ENCODE peak calls at places on chromosomes 2 and 18, in six cellular contexts. One of them, this sample, is unnamed.

GRCh38 chr2:64766841-64767669 is 113.3 kb upstream of the SERTAD2 start:
- DNase-seq in GM12878: no peak
- DNase-seq in H1: no peak
- DNase-seq in GM12891: no peak
- DNase-seq in K562: no peak
- DNase-seq in HepG2: no peak
- DNase-seq in this sample: no peak

GRCh38 chr2:20164061-20164733 is 60.7 kb downstream of the SDC1 start:
- DNase-seq in GM12878: no peak
- DNase-seq in H1: no peak
- DNase-seq in GM12891: no peak
- DNase-seq in K562: no peak
- DNase-seq in HepG2: no peak
- DNase-seq in this sample: no peak

GRCh38 chr18:57954928-57955327 is 89.1 kb upstream of the NEDD4L start:
- DNase-seq in GM12878: no peak
- DNase-seq in H1: no peak
- DNase-seq in GM12891: no peak
- DNase-seq in K562: no peak
- DNase-seq in HepG2: no peak
- DNase-seq in this sample: no peak

GRCh38 chr2:27638023-27638637 is 9.3 kb downstream of the GPN1 start:
- DNase-seq in GM12878: no peak
- DNase-seq in H1: no peak
- DNase-seq in GM12891: no peak
- DNase-seq in K562: no peak
- DNase-seq in HepG2: no peak
- DNase-seq in this sample: no peak

GRCh38 chr18:48319796-48320638 is 89.2 kb downstream of the ZBTB7C start:
- DNase-seq in GM12878: no peak
- DNase-seq in H1: no peak
- DNase-seq in GM12891: no peak
- DNase-seq in K562: no peak
- DNase-seq in HepG2: no peak
- DNase-seq in this sample: no peak

GRCh38 chr2:17869128-17869527 is 9.3 kb upstream of the KCNS3 start:
- DNase-seq in GM12878: no peak
- DNase-seq in H1: no peak
- DNase-seq in GM12891: no peak
- DNase-seq in K562: no peak
- DNase-seq in HepG2: no peak
- DNase-seq in this sample: no peak

GRCh38 chr18:73826098-73826497 is 321.5 kb downstream of the FBXO15 start:
- DNase-seq in GM12878: no peak
- DNase-seq in H1: no peak
- DNase-seq in GM12891: no peak
- DNase-seq in K562: no peak
- DNase-seq in HepG2: no peak
- DNase-seq in this sample: no peak

GRCh38 chr2:198165289-198165688 is 360.9 kb downstream of the PLCL1 start:
- DNase-seq in GM12878: no peak
- DNase-seq in H1: no peak
- DNase-seq in GM12891: no peak
- DNase-seq in K562: no peak
- DNase-seq in HepG2: no peak
- DNase-seq in this sample: no peak

GRCh38 chr2:179711375-179711774 is 150.0 kb downstream of the ZNF385B start:
- DNase-seq in GM12878: no peak
- DNase-seq in H1: no peak
- DNase-seq in GM12891: no peak
- DNase-seq in K562: no peak
- DNase-seq in HepG2: peak
- DNase-seq in this sample: no peak

GRCh38 chr18:23902396-23902795 is 112.2 kb upstream of the TTC39C start:
- DNase-seq in GM12878: no peak
- DNase-seq in H1: no peak
- DNase-seq in GM12891: no peak
- DNase-seq in K562: no peak
- DNase-seq in HepG2: no peak
- DNase-seq in this sample: no peak

GRCh38 chr2:45943231-45944044 is 292.0 kb downstream of the PRKCE start:
- DNase-seq in GM12878: no peak
- DNase-seq in H1: no peak
- DNase-seq in GM12891: no peak
- DNase-seq in K562: no peak
- DNase-seq in HepG2: no peak
- DNase-seq in this sample: no peak

GRCh38 chr2:229223107-229223506 is 48.0 kb downstream of the PID1 start:
- DNase-seq in GM12878: no peak
- DNase-seq in H1: no peak
- DNase-seq in GM12891: no peak
- DNase-seq in K562: no peak
- DNase-seq in HepG2: no peak
- DNase-seq in this sample: no peak

GRCh38 chr2:54655051-54655809 is 68.2 kb upstream of the EML6 start:
- DNase-seq in GM12878: no peak
- DNase-seq in H1: no peak
- DNase-seq in GM12891: no peak
- DNase-seq in K562: no peak
- DNase-seq in HepG2: no peak
- DNase-seq in this sample: no peak

GRCh38 chr2:4979127-4979526 is 713.1 kb upstream of the SOX11 start:
- DNase-seq in GM12878: no peak
- DNase-seq in H1: no peak
- DNase-seq in GM12891: no peak
- DNase-seq in K562: no peak
- DNase-seq in HepG2: no peak
- DNase-seq in this sample: no peak

GRCh38 chr18:45962461-45962860 is 4.7 kb downstream of the EPG5 start:
- DNase-seq in GM12878: peak
- DNase-seq in H1: no peak
- DNase-seq in GM12891: no peak
- DNase-seq in K562: no peak
- DNase-seq in HepG2: peak
- DNase-seq in this sample: no peak

GRCh38 chr18:22347624-22348511 is 69.8 kb downstream of the CTAGE1 start:
- DNase-seq in GM12878: no peak
- DNase-seq in H1: peak
- DNase-seq in GM12891: no peak
- DNase-seq in K562: no peak
- DNase-seq in HepG2: no peak
- DNase-seq in this sample: no peak

GRCh38 chr2:69253033-69253535 is 133.9 kb downstream of the GFPT1 start:
- DNase-seq in GM12878: no peak
- DNase-seq in H1: no peak
- DNase-seq in GM12891: no peak
- DNase-seq in K562: no peak
- DNase-seq in HepG2: no peak
- DNase-seq in this sample: no peak

GRCh38 chr2:74862268-74862964 is 28.5 kb downstream of the HK2 start:
- DNase-seq in GM12878: no peak
- DNase-seq in H1: no peak
- DNase-seq in GM12891: no peak
- DNase-seq in K562: peak
- DNase-seq in HepG2: no peak
- DNase-seq in this sample: no peak

GRCh38 chr2:98772531-98772930 is 41.6 kb upstream of the MGAT4A start:
- DNase-seq in GM12878: no peak
- DNase-seq in H1: no peak
- DNase-seq in GM12891: no peak
- DNase-seq in K562: no peak
- DNase-seq in HepG2: no peak
- DNase-seq in this sample: no peak

GRCh38 chr2:100104718-100105677 is 37.4 kb downstream of the AFF3 start:
- DNase-seq in GM12878: no peak
- DNase-seq in H1: peak
- DNase-seq in GM12891: peak
- DNase-seq in K562: no peak
- DNase-seq in HepG2: no peak
- DNase-seq in this sample: peak

GRCh38 chr2:164689020-164689419 is 67.7 kb upstream of the GRB14 start:
- DNase-seq in GM12878: no peak
- DNase-seq in H1: no peak
- DNase-seq in GM12891: no peak
- DNase-seq in K562: no peak
- DNase-seq in HepG2: no peak
- DNase-seq in this sample: no peak

GRCh38 chr2:185381631-185382030 is 357.0 kb upstream of the FSIP2 start:
- DNase-seq in GM12878: no peak
- DNase-seq in H1: no peak
- DNase-seq in GM12891: no peak
- DNase-seq in K562: no peak
- DNase-seq in HepG2: no peak
- DNase-seq in this sample: no peak

GRCh38 chr2:10343658-10344057 is 41.0 kb downstream of the HPCAL1 start:
- DNase-seq in GM12878: no peak
- DNase-seq in H1: no peak
- DNase-seq in GM12891: no peak
- DNase-seq in K562: no peak
- DNase-seq in HepG2: no peak
- DNase-seq in this sample: no peak

GRCh38 chr18:62716679-62717058 is 1.3 kb downstream of the PHLPP1 start:
- DNase-seq in GM12878: no peak
- DNase-seq in H1: peak
- DNase-seq in GM12891: peak
- DNase-seq in K562: peak
- DNase-seq in HepG2: no peak
- DNase-seq in this sample: peak

GRCh38 chr2:33777791-33778190 is 178.7 kb upstream of the FAM98A start:
- DNase-seq in GM12878: no peak
- DNase-seq in H1: no peak
- DNase-seq in GM12891: no peak
- DNase-seq in K562: no peak
- DNase-seq in HepG2: no peak
- DNase-seq in this sample: no peak
- TF ChIP-seq TAF1 in GM12878: no peak
- TF ChIP-seq TAF1 in H1: no peak
- TF ChIP-seq TAF1 in GM12891: no peak
- TF ChIP-seq TAF1 in K562: no peak
- TF ChIP-seq TAF1 in HepG2: no peak
- TF ChIP-seq TAF1 in this sample: no peak

GRCh38 chr2:231146656-231147055 is 21.8 kb upstream of the HTR2B start:
- DNase-seq in GM12878: no peak
- DNase-seq in H1: no peak
- DNase-seq in GM12891: no peak
- DNase-seq in K562: no peak
- DNase-seq in HepG2: no peak
- DNase-seq in this sample: no peak
- TF ChIP-seq POLR2AphosphoS5 in GM12878: no peak
- TF ChIP-seq POLR2AphosphoS5 in H1: no peak
- TF ChIP-seq POLR2AphosphoS5 in GM12891: no peak
- TF ChIP-seq POLR2AphosphoS5 in K562: no peak
- TF ChIP-seq POLR2AphosphoS5 in HepG2: no peak
- TF ChIP-seq POLR2AphosphoS5 in this sample: no peak

DNA sequence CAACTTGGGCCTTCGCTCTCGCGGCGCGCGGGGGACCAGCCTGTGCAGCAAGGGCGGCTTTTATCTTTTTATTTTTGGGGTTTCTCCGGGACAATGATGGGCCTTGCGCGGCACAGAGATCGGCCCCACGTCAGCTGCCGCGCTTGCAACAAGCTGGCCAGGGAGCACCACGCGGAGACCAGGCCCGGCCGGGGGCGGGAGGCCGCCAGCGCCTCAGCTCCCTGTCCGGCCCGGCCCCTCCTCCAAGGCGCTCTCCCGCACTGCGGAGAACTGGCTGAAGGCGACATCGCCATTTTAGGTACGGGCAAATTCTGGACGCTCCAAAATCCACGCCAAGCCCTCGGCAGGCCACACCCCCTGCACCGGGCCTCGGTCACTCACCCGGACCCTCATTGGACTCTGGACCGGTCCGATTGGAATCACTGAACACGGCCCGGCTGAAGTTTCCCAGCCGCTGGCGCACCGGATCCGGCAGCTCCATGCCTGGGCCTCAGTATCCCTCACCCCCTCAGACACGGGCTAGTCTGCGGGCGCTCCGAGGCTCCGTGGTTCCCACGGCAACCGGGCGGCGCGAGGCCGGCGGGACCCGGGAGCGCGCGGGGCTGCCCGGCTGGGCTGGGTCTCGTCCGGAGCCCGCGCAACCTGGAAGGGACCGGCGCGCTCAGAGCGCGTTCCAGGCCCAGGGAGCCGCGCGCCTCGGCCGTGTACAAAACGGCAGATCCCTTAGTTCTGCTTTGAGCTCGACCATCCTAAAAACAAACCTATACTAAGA is at the start of gene TMEM17:
- DNase-seq in GM12878: peak
- DNase-seq in H1: peak
- DNase-seq in GM12891: peak
- DNase-seq in K562: peak
- DNase-seq in HepG2: no peak
- DNase-seq in this sample: peak
- TF ChIP-seq POLR2A in GM12878: peak
- TF ChIP-seq POLR2A in H1: peak
- TF ChIP-seq POLR2A in GM12891: no peak
- TF ChIP-seq POLR2A in K562: peak
- TF ChIP-seq POLR2A in HepG2: no peak
- TF ChIP-seq POLR2A in this sample: peak

GRCh38 chr18:35524236-35524635 is 26.5 kb upstream of the INO80C start:
- DNase-seq in GM12878: no peak
- DNase-seq in H1: no peak
- DNase-seq in GM12891: no peak
- DNase-seq in K562: no peak
- DNase-seq in HepG2: no peak
- DNase-seq in this sample: no peak
- TF ChIP-seq TAF1 in GM12878: no peak
- TF ChIP-seq TAF1 in H1: no peak
- TF ChIP-seq TAF1 in GM12891: no peak
- TF ChIP-seq TAF1 in K562: no peak
- TF ChIP-seq TAF1 in HepG2: no peak
- TF ChIP-seq TAF1 in this sample: no peak

DNA sequence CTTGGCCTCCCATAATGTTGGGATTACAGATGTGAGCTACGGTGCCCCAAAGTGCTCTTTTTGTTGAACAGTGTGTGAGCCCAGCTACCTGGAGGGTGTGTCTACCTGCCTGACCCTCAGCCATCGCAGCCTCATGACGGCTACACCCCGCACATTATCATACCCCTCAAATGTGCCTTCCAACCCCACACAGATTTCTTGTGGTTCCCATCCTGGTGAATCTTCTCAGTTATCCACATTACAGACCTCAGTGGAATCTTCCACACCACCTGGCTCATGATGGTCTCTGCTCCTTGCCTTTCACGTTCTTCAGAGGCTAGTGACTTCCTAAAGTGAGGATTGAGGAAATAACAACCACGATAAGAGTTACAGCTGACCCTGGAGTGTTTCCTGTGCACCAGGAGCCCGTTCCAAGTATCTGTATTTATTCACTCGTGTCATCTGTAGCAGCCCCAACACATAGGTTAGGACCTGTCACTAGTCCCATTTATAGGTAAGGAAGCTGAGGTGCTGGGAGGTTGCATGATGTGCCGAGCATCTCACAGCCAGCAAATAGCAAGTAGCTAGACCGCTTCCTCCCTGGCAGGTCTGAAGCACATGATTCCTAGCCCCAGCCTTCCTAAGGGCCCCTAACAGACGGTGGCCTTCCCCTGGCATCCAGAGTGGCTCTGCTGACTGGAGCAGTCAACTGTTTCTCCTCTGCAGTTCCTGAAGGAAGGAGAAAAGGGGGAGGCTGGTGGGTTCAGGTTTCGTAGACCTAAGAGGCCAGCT is 47.3 kb downstream of the TCF7L1 start:
- DNase-seq in GM12878: no peak
- DNase-seq in H1: no peak
- DNase-seq in GM12891: no peak
- DNase-seq in K562: no peak
- DNase-seq in HepG2: no peak
- DNase-seq in this sample: no peak
- TF ChIP-seq POLR2AphosphoS5 in GM12878: no peak
- TF ChIP-seq POLR2AphosphoS5 in H1: no peak
- TF ChIP-seq POLR2AphosphoS5 in GM12891: no peak
- TF ChIP-seq POLR2AphosphoS5 in K562: no peak
- TF ChIP-seq POLR2AphosphoS5 in HepG2: no peak
- TF ChIP-seq POLR2AphosphoS5 in this sample: no peak

GRCh38 chr2:144711546-144712276 is 191.8 kb upstream of the ZEB2 start:
- DNase-seq in GM12878: no peak
- DNase-seq in H1: no peak
- DNase-seq in GM12891: no peak
- DNase-seq in K562: no peak
- DNase-seq in HepG2: no peak
- DNase-seq in this sample: no peak
- TF ChIP-seq POLR2A in GM12878: no peak
- TF ChIP-seq POLR2A in H1: no peak
- TF ChIP-seq POLR2A in GM12891: no peak
- TF ChIP-seq POLR2A in K562: no peak
- TF ChIP-seq POLR2A in HepG2: no peak
- TF ChIP-seq POLR2A in this sample: no peak

This sample was measured in GM12892.